ENCODE peak calls at places on chromosome 9, in nine cellular contexts. J is cardiac fibroblast, Y is A549, D is foreskin fibroblast, C is tibial nerve, Q is GM23338, F is stomach, X is AG10803, H is activated B cell treated with CpG ODN at 0.5 μM for 24 hours. R is an unnamed sample.
A peak's percentile ranks its signal among the peaks of the same experiment; 100 is the strongest.

GRCh38 chr9:132410642-132411041 is 631 bp downstream of the CFAP77 start:
- DNase-seq in J (no peak), Y (no peak), D (no peak), C (no peak), Q (no peak), F (no peak), X (no peak), H (peak; percentile 16), R (no peak)

GRCh38 chr9:136750526-136750925 is 2.2 kb upstream of the LCN6 start:
- DNase-seq in J (no peak), Y (no peak), D (no peak), C (no peak), Q (no peak), F (no peak), X (no peak), H (no peak), R (no peak)

GRCh38 chr9:119968837-119969707 is 599.8 kb upstream of the BRINP1 start:
- DNase-seq in J (peak; percentile 76), Y (peak; percentile 81), D (peak; percentile 48), C (peak; percentile 50), Q (peak; percentile 90), F (peak; percentile 79), X (peak; percentile 87), H (peak; percentile 23), R (peak; percentile 62)

GRCh38 chr9:133303266-133304157 is 28.5 kb upstream of the ABO start:
- DNase-seq in J (no peak), Y (no peak), D (no peak), C (no peak), Q (no peak), F (peak; percentile 14), X (no peak), H (no peak), R (no peak)

GRCh38 chr9:113350338-113350672 is 964 bp downstream of the BSPRY start:
- DNase-seq in J (no peak), Y (no peak), D (no peak), C (no peak), Q (no peak), F (no peak), X (no peak), H (no peak), R (no peak)

GRCh38 chr9:70618784-70619183 is 204.3 kb upstream of the KLF9 start:
- DNase-seq in J (no peak), Y (no peak), D (no peak), C (no peak), Q (no peak), F (no peak), X (no peak), H (no peak), R (no peak)

GRCh38 chr9:6938873-6939272 is 181.1 kb downstream of the KDM4C start:
- DNase-seq in J (no peak), Y (no peak), D (no peak), C (no peak), Q (no peak), F (no peak), X (peak; percentile 52), H (no peak), R (no peak)

GRCh38 chr9:27943544-27943943 is 370.3 kb upstream of the C9orf72 start:
- DNase-seq in J (no peak), Y (no peak), D (no peak), C (no peak), Q (peak; percentile 46), F (no peak), X (no peak), H (no peak), R (no peak)

GRCh38 chr9:109258619-109259321 is 62.1 kb downstream of the EPB41L4B start:
- DNase-seq in J (no peak), Y (no peak), D (no peak), C (no peak), Q (peak; percentile 73), F (no peak), X (no peak), H (no peak), R (no peak)

GRCh38 chr9:133160742-133161541 is 2.8 kb downstream of the GBGT1 start:
- DNase-seq in J (peak; percentile 87), Y (peak; percentile 94), D (peak; percentile 67), C (peak; percentile 63), Q (peak; percentile 68), F (peak; percentile 72), X (peak; percentile 77), H (no peak), R (no peak)

GRCh38 chr9:128100581-128100980 is 26.9 kb downstream of the PTGES2 start:
- DNase-seq in J (no peak), Y (no peak), D (no peak), C (no peak), Q (no peak), F (no peak), X (no peak), H (no peak), R (no peak)

GRCh38 chr9:133991211-133991921 is 758 bp downstream of the VAV2 start:
- DNase-seq in J (peak; percentile 11), Y (no peak), D (no peak), C (no peak), Q (peak; percentile 51), F (no peak), X (no peak), H (peak; percentile 43), R (no peak)

GRCh38 chr9:131545003-131545785 is at the start of gene PRRT1B:
- DNase-seq in J (no peak), Y (peak; percentile 94), D (no peak), C (no peak), Q (peak; percentile 81), F (peak; percentile 94), X (no peak), H (no peak), R (no peak)

GRCh38 chr9:93096131-93096802 is at the start of gene CARD19:
- DNase-seq in J (peak; percentile 38), Y (peak; percentile 55), D (no peak), C (peak; percentile 43), Q (peak; percentile 44), F (peak; percentile 67), X (peak; percentile 41), H (no peak), R (no peak)

GRCh38 chr9:111730937-111731567 is 63.7 kb downstream of the SHOC1 start:
- DNase-seq in J (peak; percentile 93), Y (no peak), D (peak; percentile 55), C (no peak), Q (no peak), F (no peak), X (peak; percentile 21), H (no peak), R (no peak)

GRCh38 chr9:16726023-16726422 is 144.4 kb downstream of the BNC2 start:
- DNase-seq in J (peak; percentile 68), Y (no peak), D (no peak), C (no peak), Q (peak; percentile 53), F (no peak), X (peak; percentile 64), H (no peak), R (no peak)
- TF ChIP-seq CTCF in J (no peak), Y (peak; percentile 42), D (no peak), C (no peak), Q (no peak), F (no peak), X (peak; percentile 43), H (no peak), R (peak; percentile 23)

DNA sequence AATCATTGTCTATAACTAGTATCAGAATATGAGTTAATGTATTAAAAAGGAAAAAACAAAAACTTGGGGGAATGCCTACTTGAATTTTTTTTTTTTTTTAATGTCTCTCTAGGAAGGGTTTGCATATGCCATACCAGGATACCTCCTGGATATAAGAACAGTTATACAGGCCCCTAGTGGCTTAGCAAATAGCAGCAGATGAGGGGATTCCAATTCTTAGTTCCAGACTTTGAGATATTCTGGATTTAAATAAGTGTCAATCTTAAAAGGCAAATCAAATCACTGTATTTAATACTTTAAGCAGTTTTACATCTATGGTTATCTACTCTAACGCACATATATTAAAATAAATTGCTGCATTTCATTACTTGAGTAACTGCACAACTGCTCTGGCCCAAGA is 1055.5 kb upstream of the DMAC1 start:
- DNase-seq in J (peak; percentile 16), Y (no peak), D (no peak), C (no peak), Q (peak; percentile 47), F (no peak), X (no peak), H (no peak), R (no peak)
- TF ChIP-seq CTCF in J (peak; percentile 50), Y (no peak), D (peak; percentile 47), C (no peak), Q (peak; percentile 61), F (no peak), X (peak; percentile 15), H (no peak), R (peak; percentile 23)

GRCh38 chr9:13621871-13622564 is 342.5 kb upstream of the MPDZ start:
- DNase-seq in J (no peak), Y (no peak), D (no peak), C (no peak), Q (no peak), F (no peak), X (no peak), H (no peak), R (no peak)
- TF ChIP-seq CTCF in J (no peak), Y (no peak), D (no peak), C (no peak), Q (no peak), F (no peak), X (no peak), H (no peak), R (no peak)

GRCh38 chr9:78856781-78857180 is 559.9 kb downstream of the PSAT1 start:
- DNase-seq in J (no peak), Y (no peak), D (no peak), C (no peak), Q (no peak), F (no peak), X (no peak), H (no peak), R (no peak)

GRCh38 chr9:78858266-78858665 is 561.3 kb downstream of the PSAT1 start:
- DNase-seq in J (no peak), Y (no peak), D (no peak), C (no peak), Q (no peak), F (no peak), X (no peak), H (no peak), R (no peak)

GRCh38 chr9:78857371-78858225 is 560.7 kb downstream of the PSAT1 start:
- DNase-seq in J (no peak), Y (no peak), D (no peak), C (no peak), Q (no peak), F (no peak), X (no peak), H (no peak), R (no peak)

GRCh38 chr9:78863531-78863930 is 566.6 kb downstream of the PSAT1 start:
- DNase-seq in J (no peak), Y (no peak), D (no peak), C (no peak), Q (no peak), F (no peak), X (no peak), H (no peak), R (no peak)

DNA sequence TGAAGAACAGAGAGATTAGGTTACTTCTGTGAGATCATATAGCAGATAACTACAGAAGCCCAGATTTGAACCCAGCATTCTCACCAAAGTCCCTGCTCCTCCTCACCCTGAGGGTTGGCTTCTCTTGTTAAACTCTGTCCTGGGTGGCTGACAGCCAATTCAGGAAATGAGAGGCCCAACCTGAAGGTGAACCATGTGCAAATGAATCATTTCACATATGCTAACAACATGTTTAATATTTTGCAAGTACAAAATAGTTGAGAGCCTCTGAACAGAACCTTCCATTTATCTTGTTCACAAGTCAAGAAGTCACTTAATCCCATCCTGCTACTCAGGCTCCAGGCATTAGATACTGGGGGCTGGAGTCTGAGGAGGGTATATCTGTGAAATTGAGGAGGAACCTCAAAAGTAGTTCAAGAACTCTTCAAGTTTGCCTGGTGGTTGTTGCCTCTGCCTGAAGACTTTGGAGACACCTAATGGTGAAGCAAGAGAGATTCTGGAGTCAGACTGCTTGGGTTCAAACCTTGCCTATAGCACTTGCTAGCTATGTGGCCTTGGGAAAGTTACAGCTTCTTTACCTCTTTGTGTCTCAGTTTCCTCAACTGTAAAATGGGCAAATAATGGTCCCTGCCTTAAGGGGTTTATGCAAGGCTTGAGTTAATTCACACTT is 564.0 kb downstream of the PSAT1 start:
- DNase-seq in J (peak; percentile 70), Y (no peak), D (peak; percentile 89), C (no peak), Q (no peak), F (no peak), X (peak; percentile 86), H (no peak), R (no peak)
- TF ChIP-seq CTCF in J (peak; percentile 4), Y (no peak), D (peak; percentile 27), C (no peak), Q (no peak), F (no peak), X (peak; percentile 36), H (no peak), R (no peak)